ENCODE peak calls at places on chromosomes 4 and X, in seven cellular contexts. C, B, R, O, W, J and V are unnamed samples.

GRCh38 chrX:107301253-107301652 is 94.8 kb downstream of the DNAAF6 start:
- DNase-seq in C (no peak), B (no peak), R (no peak), O (no peak), W (no peak), J (no peak), V (no peak)

GRCh38 chr4:22720091-22720490 is 27.4 kb downstream of the GBA3 start:
- DNase-seq in C (no peak), B (no peak), R (no peak), O (no peak), W (no peak), J (no peak), V (no peak)

GRCh38 chr4:71526626-71527406 is 188.0 kb downstream of the SLC4A4 start:
- DNase-seq in C (no peak), B (no peak), R (no peak), O (no peak), W (no peak), J (no peak), V (no peak)

GRCh38 chr4:161254375-161254774 is 909.4 kb downstream of the FSTL5 start:
- DNase-seq in C (no peak), B (no peak), R (no peak), O (no peak), W (no peak), J (no peak), V (no peak)

GRCh38 chr4:103105558-103106356 is 6.1 kb upstream of the BDH2 start:
- DNase-seq in C (no peak), B (no peak), R (no peak), O (no peak), W (no peak), J (no peak), V (no peak)

GRCh38 chr4:133150643-133151300 is 1.7 kb downstream of the PCDH10 start:
- DNase-seq in C (peak), B (no peak), R (peak), O (no peak), W (peak), J (peak), V (peak)

GRCh38 chrX:920234-920799 is 289.7 kb downstream of the SHOX start:
- DNase-seq in C (no peak), B (peak), R (no peak), O (no peak), W (no peak), J (no peak), V (no peak)

GRCh38 chrX:149630681-149631292 is 805 bp downstream of the TMEM185A start:
- DNase-seq in C (no peak), B (no peak), R (no peak), O (no peak), W (no peak), J (no peak), V (no peak)

GRCh38 chr4:5205981-5206380 is 154.7 kb downstream of the STK32B start:
- DNase-seq in C (no peak), B (no peak), R (no peak), O (no peak), W (no peak), J (no peak), V (no peak)

GRCh38 chr4:146415829-146416228 is 105.9 kb downstream of the SLC10A7 start:
- DNase-seq in C (no peak), B (no peak), R (no peak), O (no peak), W (no peak), J (no peak), V (no peak)

GRCh38 chrX:112668476-112669404 is 11.0 kb downstream of the LHFPL1 start:
- DNase-seq in C (no peak), B (no peak), R (peak), O (no peak), W (no peak), J (no peak), V (no peak)

GRCh38 chrX:133215747-133216146 is 2.4 kb downstream of the TFDP3 start:
- DNase-seq in C (no peak), B (no peak), R (no peak), O (peak), W (no peak), J (no peak), V (no peak)

GRCh38 chr4:88093874-88094273 is 64.6 kb downstream of the ABCG2 start:
- DNase-seq in C (no peak), B (no peak), R (no peak), O (no peak), W (no peak), J (no peak), V (no peak)

GRCh38 chr4:173492315-173492714 is 37.7 kb downstream of the HAND2 start:
- DNase-seq in C (no peak), B (no peak), R (no peak), O (no peak), W (no peak), J (no peak), V (no peak)

GRCh38 chrX:72373136-72373535 is 67.4 kb upstream of the CITED1 start:
- DNase-seq in C (no peak), B (no peak), R (no peak), O (no peak), W (no peak), J (no peak), V (no peak)

GRCh38 chr4:185651851-185652250 is 116.5 kb upstream of the PDLIM3 start:
- DNase-seq in C (no peak), B (no peak), R (no peak), O (no peak), W (no peak), J (no peak), V (no peak)

GRCh38 chr4:53744446-53745160 is 153.3 kb upstream of the LNX1 start:
- DNase-seq in C (no peak), B (no peak), R (no peak), O (no peak), W (no peak), J (no peak), V (no peak)

GRCh38 chr4:7291372-7292135 is 99.2 kb downstream of the SORCS2 start:
- DNase-seq in C (peak), B (no peak), R (no peak), O (peak), W (peak), J (peak), V (no peak)

GRCh38 chrX:119984652-119985051 is 41.1 kb upstream of the NKAP start:
- DNase-seq in C (no peak), B (no peak), R (no peak), O (no peak), W (no peak), J (no peak), V (no peak)

GRCh38 chr4:14196141-14196540 is 568.6 kb upstream of the BOD1L1 start:
- DNase-seq in C (peak), B (no peak), R (no peak), O (no peak), W (no peak), J (peak), V (no peak)

GRCh38 chr4:57053508-57053907 is 56.7 kb downstream of the IGFBP7 start:
- DNase-seq in C (no peak), B (no peak), R (no peak), O (no peak), W (no peak), J (no peak), V (no peak)

GRCh38 chr4:52126946-52127345 is 75.8 kb downstream of the SPATA18 start:
- DNase-seq in C (no peak), B (no peak), R (no peak), O (no peak), W (no peak), J (no peak), V (no peak)

GRCh38 chr4:138677651-138678202 is 337.9 kb upstream of the NOCT start:
- DNase-seq in C (no peak), B (no peak), R (no peak), O (no peak), W (no peak), J (no peak), V (no peak)

GRCh38 chrX:121308276-121308805 is 260.9 kb downstream of the GLUD2 start:
- DNase-seq in C (no peak), B (no peak), R (no peak), O (peak), W (peak), J (peak), V (no peak)

GRCh38 chr4:15414601-15415091 is 13.2 kb upstream of the C1QTNF7 start:
- DNase-seq in C (no peak), B (no peak), R (no peak), O (no peak), W (no peak), J (no peak), V (no peak)

GRCh38 chr4:173159791-173160190 is 8.8 kb upstream of the GALNT7 start:
- DNase-seq in C (no peak), B (no peak), R (no peak), O (no peak), W (no peak), J (no peak), V (no peak)

GRCh38 chr4:125369098-125369497 is 54.3 kb downstream of the FAT4 start:
- DNase-seq in C (no peak), B (no peak), R (no peak), O (no peak), W (no peak), J (no peak), V (no peak)
- H3K27ac ChIP-seq in C (no peak), B (no peak), R (no peak), O (peak), W (no peak), J (no peak), V (no peak)

GRCh38 chrX:45404206-45404605 is 203.5 kb upstream of the DIPK2B start:
- DNase-seq in C (no peak), B (no peak), R (no peak), O (no peak), W (no peak), J (no peak), V (no peak)

GRCh38 chrX:45400380-45400779 is 199.7 kb upstream of the DIPK2B start:
- DNase-seq in C (no peak), B (no peak), R (no peak), O (no peak), W (no peak), J (no peak), V (no peak)

GRCh38 chrX:45401923-45402322 is 201.2 kb upstream of the DIPK2B start:
- DNase-seq in C (no peak), B (no peak), R (no peak), O (no peak), W (no peak), J (no peak), V (no peak)
- H3K27ac ChIP-seq in C (no peak), B (no peak), R (no peak), O (no peak), W (no peak), J (no peak), V (no peak)

GRCh38 chr4:158588285-158588684 is 66.6 kb downstream of the RXFP1 start:
- DNase-seq in C (no peak), B (no peak), R (no peak), O (no peak), W (no peak), J (no peak), V (peak)

GRCh38 chr4:158586881-158587280 is 65.2 kb downstream of the RXFP1 start:
- DNase-seq in C (no peak), B (no peak), R (no peak), O (no peak), W (no peak), J (no peak), V (no peak)

GRCh38 chr4:158590219-158590618 is 68.5 kb downstream of the RXFP1 start:
- DNase-seq in C (no peak), B (no peak), R (no peak), O (no peak), W (no peak), J (no peak), V (no peak)

GRCh38 chr4:158588777-158589176 is 67.1 kb downstream of the RXFP1 start:
- DNase-seq in C (no peak), B (no peak), R (no peak), O (no peak), W (no peak), J (no peak), V (no peak)
- H3K27ac ChIP-seq in C (no peak), B (no peak), R (no peak), O (no peak), W (no peak), J (no peak), V (no peak)

GRCh38 chr4:80006935-80007744 is 65.9 kb downstream of the ANTXR2 start:
- DNase-seq in C (no peak), B (no peak), R (no peak), O (no peak), W (no peak), J (no peak), V (no peak)
- H3K27ac ChIP-seq in C (no peak), B (no peak), R (no peak), O (no peak), W (peak), J (no peak), V (no peak)

GRCh38 chrX:10485331-10485730 is 135.1 kb downstream of the MID1 start:
- DNase-seq in C (no peak), B (no peak), R (no peak), O (no peak), W (no peak), J (no peak), V (no peak)

GRCh38 chrX:10482262-10482661 is 138.1 kb downstream of the MID1 start:
- DNase-seq in C (no peak), B (no peak), R (no peak), O (no peak), W (no peak), J (no peak), V (no peak)

GRCh38 chrX:10484683-10485247 is 135.6 kb downstream of the MID1 start:
- DNase-seq in C (no peak), B (no peak), R (no peak), O (no peak), W (no peak), J (no peak), V (no peak)

GRCh38 chrX:10483191-10483808 is 137.1 kb downstream of the MID1 start:
- DNase-seq in C (no peak), B (no peak), R (no peak), O (no peak), W (no peak), J (no peak), V (no peak)

GRCh38 chrX:10482708-10483107 is 137.7 kb downstream of the MID1 start:
- DNase-seq in C (no peak), B (no peak), R (no peak), O (no peak), W (no peak), J (no peak), V (no peak)
- H3K27ac ChIP-seq in C (no peak), B (no peak), R (no peak), O (no peak), W (no peak), J (no peak), V (no peak)